ENCODE peak calls at places on chromosome 13, in eight cellular contexts. One of them, this sample, is unnamed.

GRCh38 chr13:113029487-113030258 is 60.7 kb downstream of the MCF2L start:
- DNase-seq in naive thymus-derived CD4-positive, alpha-beta T cell: peak; percentile 33
- DNase-seq in fibroblast of the aortic adventitia: no peak
- DNase-seq in mesendoderm: peak; percentile 61
- DNase-seq in neural progenitor cell: peak; percentile 70
- DNase-seq in CD8-positive, alpha-beta memory T cell: peak; percentile 34
- DNase-seq in Peyer's patch: no peak
- DNase-seq in cardiac muscle cell: peak; percentile 63
- DNase-seq in this sample: no peak

GRCh38 chr13:94988654-94989053 is 276.3 kb upstream of the SOX21 start:
- DNase-seq in Peyer's patch: no peak
- DNase-seq in neural progenitor cell: peak; percentile 40
- DNase-seq in naive thymus-derived CD4-positive, alpha-beta T cell: no peak
- DNase-seq in fibroblast of the aortic adventitia: no peak
- DNase-seq in CD8-positive, alpha-beta memory T cell: no peak
- DNase-seq in cardiac muscle cell: no peak
- DNase-seq in mesendoderm: peak; percentile 60
- DNase-seq in this sample: peak; percentile 0

GRCh38 chr13:113553541-113554332 is 30.8 kb upstream of the TFDP1 start:
- DNase-seq in mesendoderm: no peak
- DNase-seq in cardiac muscle cell: no peak
- DNase-seq in CD8-positive, alpha-beta memory T cell: no peak
- DNase-seq in neural progenitor cell: no peak
- DNase-seq in fibroblast of the aortic adventitia: no peak
- DNase-seq in naive thymus-derived CD4-positive, alpha-beta T cell: no peak
- DNase-seq in Peyer's patch: no peak
- DNase-seq in this sample: no peak

GRCh38 chr13:27421101-27421881 is 3.1 kb upstream of the GTF3A start:
- DNase-seq in naive thymus-derived CD4-positive, alpha-beta T cell: no peak
- DNase-seq in neural progenitor cell: no peak
- DNase-seq in mesendoderm: no peak
- DNase-seq in CD8-positive, alpha-beta memory T cell: no peak
- DNase-seq in cardiac muscle cell: no peak
- DNase-seq in Peyer's patch: no peak
- DNase-seq in fibroblast of the aortic adventitia: no peak
- DNase-seq in this sample: no peak

GRCh38 chr13:112441226-112441625 is 65.1 kb downstream of the SPACA7 start:
- DNase-seq in fibroblast of the aortic adventitia: no peak
- DNase-seq in neural progenitor cell: no peak
- DNase-seq in naive thymus-derived CD4-positive, alpha-beta T cell: no peak
- DNase-seq in Peyer's patch: no peak
- DNase-seq in mesendoderm: no peak
- DNase-seq in CD8-positive, alpha-beta memory T cell: no peak
- DNase-seq in cardiac muscle cell: no peak
- DNase-seq in this sample: no peak

GRCh38 chr13:42233726-42234125 is 38.2 kb upstream of the AKAP11 start:
- DNase-seq in CD8-positive, alpha-beta memory T cell: no peak
- DNase-seq in fibroblast of the aortic adventitia: no peak
- DNase-seq in mesendoderm: no peak
- DNase-seq in cardiac muscle cell: no peak
- DNase-seq in naive thymus-derived CD4-positive, alpha-beta T cell: no peak
- DNase-seq in neural progenitor cell: no peak
- DNase-seq in Peyer's patch: no peak
- DNase-seq in this sample: no peak

GRCh38 chr13:20195846-20196245 is 3.1 kb upstream of the GJB2 start:
- DNase-seq in fibroblast of the aortic adventitia: no peak
- DNase-seq in naive thymus-derived CD4-positive, alpha-beta T cell: no peak
- DNase-seq in CD8-positive, alpha-beta memory T cell: no peak
- DNase-seq in mesendoderm: no peak
- DNase-seq in Peyer's patch: no peak
- DNase-seq in neural progenitor cell: no peak
- DNase-seq in cardiac muscle cell: no peak
- DNase-seq in this sample: no peak

GRCh38 chr13:108168929-108169328 is 46.4 kb downstream of the LIG4 start:
- DNase-seq in CD8-positive, alpha-beta memory T cell: no peak
- DNase-seq in cardiac muscle cell: no peak
- DNase-seq in fibroblast of the aortic adventitia: no peak
- DNase-seq in naive thymus-derived CD4-positive, alpha-beta T cell: no peak
- DNase-seq in Peyer's patch: no peak
- DNase-seq in neural progenitor cell: no peak
- DNase-seq in mesendoderm: no peak
- DNase-seq in this sample: no peak

GRCh38 chr13:113843864-113844556 is 19.9 kb downstream of the GAS6 start:
- DNase-seq in mesendoderm: no peak
- DNase-seq in Peyer's patch: no peak
- DNase-seq in fibroblast of the aortic adventitia: no peak
- DNase-seq in cardiac muscle cell: no peak
- DNase-seq in naive thymus-derived CD4-positive, alpha-beta T cell: no peak
- DNase-seq in CD8-positive, alpha-beta memory T cell: no peak
- DNase-seq in neural progenitor cell: no peak
- DNase-seq in this sample: no peak

GRCh38 chr13:37029617-37030016 is 29.0 kb downstream of the EXOSC8 start:
- DNase-seq in fibroblast of the aortic adventitia: peak; percentile 47
- DNase-seq in cardiac muscle cell: no peak
- DNase-seq in Peyer's patch: no peak
- DNase-seq in neural progenitor cell: no peak
- DNase-seq in naive thymus-derived CD4-positive, alpha-beta T cell: no peak
- DNase-seq in CD8-positive, alpha-beta memory T cell: no peak
- DNase-seq in mesendoderm: no peak
- DNase-seq in this sample: no peak

GRCh38 chr13:42836930-42837329 is 55.5 kb downstream of the FAM216B start:
- DNase-seq in CD8-positive, alpha-beta memory T cell: no peak
- DNase-seq in neural progenitor cell: peak; percentile 25
- DNase-seq in fibroblast of the aortic adventitia: peak; percentile 70
- DNase-seq in mesendoderm: peak; percentile 55
- DNase-seq in cardiac muscle cell: peak; percentile 40
- DNase-seq in naive thymus-derived CD4-positive, alpha-beta T cell: no peak
- DNase-seq in Peyer's patch: no peak
- DNase-seq in this sample: no peak

GRCh38 chr13:37657134-37657533 is 58.6 kb upstream of the POSTN start:
- DNase-seq in cardiac muscle cell: no peak
- DNase-seq in naive thymus-derived CD4-positive, alpha-beta T cell: no peak
- DNase-seq in neural progenitor cell: no peak
- DNase-seq in mesendoderm: no peak
- DNase-seq in CD8-positive, alpha-beta memory T cell: no peak
- DNase-seq in fibroblast of the aortic adventitia: peak; percentile 82
- DNase-seq in Peyer's patch: no peak
- DNase-seq in this sample: no peak

GRCh38 chr13:87671031-87671823 is at the start of gene SLITRK5:
- DNase-seq in neural progenitor cell: peak; percentile 90
- DNase-seq in naive thymus-derived CD4-positive, alpha-beta T cell: peak; percentile 18
- DNase-seq in Peyer's patch: peak; percentile 33
- DNase-seq in fibroblast of the aortic adventitia: peak; percentile 5
- DNase-seq in mesendoderm: peak; percentile 86
- DNase-seq in CD8-positive, alpha-beta memory T cell: peak; percentile 54
- DNase-seq in cardiac muscle cell: peak; percentile 83
- DNase-seq in this sample: peak; percentile 28

GRCh38 chr13:26257049-26257448 is 3.1 kb downstream of the CDK8 start:
- DNase-seq in mesendoderm: no peak
- DNase-seq in fibroblast of the aortic adventitia: no peak
- DNase-seq in CD8-positive, alpha-beta memory T cell: no peak
- DNase-seq in Peyer's patch: no peak
- DNase-seq in cardiac muscle cell: no peak
- DNase-seq in neural progenitor cell: no peak
- DNase-seq in naive thymus-derived CD4-positive, alpha-beta T cell: no peak
- DNase-seq in this sample: no peak

GRCh38 chr13:26253262-26253786 is 605 bp upstream of the CDK8 start:
- DNase-seq in cardiac muscle cell: no peak
- DNase-seq in fibroblast of the aortic adventitia: no peak
- DNase-seq in CD8-positive, alpha-beta memory T cell: no peak
- DNase-seq in naive thymus-derived CD4-positive, alpha-beta T cell: no peak
- DNase-seq in neural progenitor cell: no peak
- DNase-seq in Peyer's patch: no peak
- DNase-seq in mesendoderm: no peak
- DNase-seq in this sample: no peak

GRCh38 chr13:26253787-26254582 is at the start of gene CDK8:
- DNase-seq in Peyer's patch: peak; percentile 89
- DNase-seq in naive thymus-derived CD4-positive, alpha-beta T cell: peak; percentile 94
- DNase-seq in cardiac muscle cell: peak; percentile 90
- DNase-seq in fibroblast of the aortic adventitia: peak; percentile 90
- DNase-seq in mesendoderm: peak; percentile 97
- DNase-seq in neural progenitor cell: peak; percentile 95
- DNase-seq in CD8-positive, alpha-beta memory T cell: peak; percentile 79
- DNase-seq in this sample: peak; percentile 83

GRCh38 chr13:26254583-26255102 is 714 bp downstream of the CDK8 start:
- DNase-seq in naive thymus-derived CD4-positive, alpha-beta T cell: peak; percentile 71
- DNase-seq in fibroblast of the aortic adventitia: peak; percentile 32
- DNase-seq in cardiac muscle cell: peak; percentile 69
- DNase-seq in mesendoderm: peak; percentile 71
- DNase-seq in CD8-positive, alpha-beta memory T cell: peak; percentile 50
- DNase-seq in neural progenitor cell: peak; percentile 68
- DNase-seq in Peyer's patch: peak; percentile 69
- DNase-seq in this sample: peak; percentile 43

DNA sequence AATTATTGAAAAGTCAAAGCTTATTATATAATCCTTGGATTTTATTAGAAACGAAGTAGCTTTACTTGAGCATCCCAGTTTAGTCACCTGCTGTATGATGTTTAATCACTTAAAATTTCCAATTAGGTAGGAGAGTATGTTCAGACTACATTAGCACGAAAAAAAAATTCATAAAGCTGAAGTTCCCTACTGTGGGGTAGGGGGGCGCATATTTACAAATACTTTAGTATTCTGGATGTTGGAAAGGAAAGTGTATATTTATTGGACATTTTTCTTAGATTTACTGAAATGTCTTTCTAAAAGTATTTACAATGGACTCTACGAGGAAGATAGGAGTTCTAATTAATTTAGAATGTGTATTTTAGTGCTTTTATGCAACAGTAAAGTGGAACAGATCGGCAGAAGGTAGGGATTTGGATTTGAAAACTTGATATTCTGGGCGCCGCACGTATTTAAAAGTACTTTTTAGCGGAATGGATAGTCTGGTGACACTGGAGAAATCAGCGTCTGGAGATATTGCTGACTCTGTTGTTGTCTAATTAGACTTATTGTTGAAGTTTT is 1.9 kb downstream of the CDK8 start:
- DNase-seq in naive thymus-derived CD4-positive, alpha-beta T cell: no peak
- DNase-seq in CD8-positive, alpha-beta memory T cell: no peak
- DNase-seq in Peyer's patch: no peak
- DNase-seq in neural progenitor cell: no peak
- DNase-seq in mesendoderm: no peak
- DNase-seq in cardiac muscle cell: peak; percentile 13
- DNase-seq in fibroblast of the aortic adventitia: peak; percentile 32
- DNase-seq in this sample: peak; percentile 11
- H3K4me3 ChIP-seq in naive thymus-derived CD4-positive, alpha-beta T cell: no peak overlapping the region
- H3K4me3 ChIP-seq in CD8-positive, alpha-beta memory T cell: peak overlapping the region; percentile 76
- H3K4me3 ChIP-seq in Peyer's patch: no peak overlapping the region
- H3K4me3 ChIP-seq in neural progenitor cell: peak overlapping the region; percentile 81
- H3K4me3 ChIP-seq in mesendoderm: no peak overlapping the region
- H3K4me3 ChIP-seq in cardiac muscle cell: peak overlapping the region; percentile 95
- H3K4me3 ChIP-seq in fibroblast of the aortic adventitia: peak overlapping the region; percentile 88
- H3K4me3 ChIP-seq in this sample: no peak overlapping the region

GRCh38 chr13:46180393-46180792 is 1.6 kb downstream of the LCP1 start:
- DNase-seq in mesendoderm: no peak
- DNase-seq in Peyer's patch: no peak
- DNase-seq in CD8-positive, alpha-beta memory T cell: no peak
- DNase-seq in fibroblast of the aortic adventitia: no peak
- DNase-seq in naive thymus-derived CD4-positive, alpha-beta T cell: no peak
- DNase-seq in cardiac muscle cell: no peak
- DNase-seq in neural progenitor cell: no peak
- DNase-seq in this sample: no peak

GRCh38 chr13:46176756-46177155 is 5.2 kb downstream of the LCP1 start:
- DNase-seq in Peyer's patch: peak; percentile 68
- DNase-seq in fibroblast of the aortic adventitia: no peak
- DNase-seq in CD8-positive, alpha-beta memory T cell: no peak
- DNase-seq in neural progenitor cell: no peak
- DNase-seq in mesendoderm: no peak
- DNase-seq in naive thymus-derived CD4-positive, alpha-beta T cell: no peak
- DNase-seq in cardiac muscle cell: no peak
- DNase-seq in this sample: peak; percentile 53

GRCh38 chr13:46178143-46178542 is 3.8 kb downstream of the LCP1 start:
- DNase-seq in fibroblast of the aortic adventitia: no peak
- DNase-seq in CD8-positive, alpha-beta memory T cell: no peak
- DNase-seq in Peyer's patch: no peak
- DNase-seq in cardiac muscle cell: no peak
- DNase-seq in mesendoderm: no peak
- DNase-seq in neural progenitor cell: no peak
- DNase-seq in naive thymus-derived CD4-positive, alpha-beta T cell: no peak
- DNase-seq in this sample: no peak

GRCh38 chr13:46179576-46180368 is 2.2 kb downstream of the LCP1 start:
- DNase-seq in cardiac muscle cell: no peak
- DNase-seq in neural progenitor cell: no peak
- DNase-seq in CD8-positive, alpha-beta memory T cell: peak; percentile 68
- DNase-seq in naive thymus-derived CD4-positive, alpha-beta T cell: peak; percentile 82
- DNase-seq in mesendoderm: no peak
- DNase-seq in Peyer's patch: peak; percentile 92
- DNase-seq in fibroblast of the aortic adventitia: no peak
- DNase-seq in this sample: peak; percentile 89

DNA sequence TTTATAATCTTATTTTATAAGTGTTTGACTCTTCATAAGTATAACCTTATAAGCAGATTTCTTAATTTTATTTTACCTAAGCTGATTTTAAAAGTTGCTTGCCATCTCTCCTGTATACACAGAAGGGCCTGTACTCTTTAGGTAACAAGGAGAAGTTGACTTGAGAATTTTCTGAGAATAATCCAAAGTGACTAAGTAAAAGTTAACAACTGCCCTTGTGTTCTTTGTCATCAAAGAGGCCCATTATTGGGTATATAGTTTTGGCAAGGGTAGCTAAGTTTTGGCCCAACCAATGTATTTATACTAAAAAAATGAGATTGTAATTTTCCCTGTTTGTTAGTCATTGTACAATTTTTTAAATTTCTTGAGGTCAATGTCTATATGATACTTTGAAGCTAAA is 3.2 kb downstream of the LCP1 start:
- DNase-seq in mesendoderm: no peak
- DNase-seq in fibroblast of the aortic adventitia: no peak
- DNase-seq in naive thymus-derived CD4-positive, alpha-beta T cell: no peak
- DNase-seq in Peyer's patch: no peak
- DNase-seq in CD8-positive, alpha-beta memory T cell: no peak
- DNase-seq in neural progenitor cell: no peak
- DNase-seq in cardiac muscle cell: no peak
- DNase-seq in this sample: no peak
- H3K4me3 ChIP-seq in mesendoderm: no peak overlapping the region
- H3K4me3 ChIP-seq in fibroblast of the aortic adventitia: no peak overlapping the region
- H3K4me3 ChIP-seq in naive thymus-derived CD4-positive, alpha-beta T cell: peak overlapping the region; percentile 66
- H3K4me3 ChIP-seq in Peyer's patch: peak overlapping the region; percentile 50
- H3K4me3 ChIP-seq in CD8-positive, alpha-beta memory T cell: peak overlapping the region; percentile 63
- H3K4me3 ChIP-seq in neural progenitor cell: no peak overlapping the region
- H3K4me3 ChIP-seq in cardiac muscle cell: no peak overlapping the region
- H3K4me3 ChIP-seq in this sample: peak overlapping the region; percentile 82

GRCh38 chr13:40980466-40980865 is 38.6 kb downstream of the ELF1 start:
- DNase-seq in mesendoderm: no peak
- DNase-seq in CD8-positive, alpha-beta memory T cell: no peak
- DNase-seq in fibroblast of the aortic adventitia: no peak
- DNase-seq in neural progenitor cell: no peak
- DNase-seq in cardiac muscle cell: no peak
- DNase-seq in naive thymus-derived CD4-positive, alpha-beta T cell: peak; percentile 64
- DNase-seq in Peyer's patch: no peak
- DNase-seq in this sample: peak; percentile 82
- H3K4me3 ChIP-seq in mesendoderm: no peak overlapping the region
- H3K4me3 ChIP-seq in CD8-positive, alpha-beta memory T cell: peak overlapping the region; percentile 81
- H3K4me3 ChIP-seq in fibroblast of the aortic adventitia: no peak overlapping the region
- H3K4me3 ChIP-seq in neural progenitor cell: no peak overlapping the region
- H3K4me3 ChIP-seq in cardiac muscle cell: no peak overlapping the region
- H3K4me3 ChIP-seq in naive thymus-derived CD4-positive, alpha-beta T cell: peak overlapping the region; percentile 69
- H3K4me3 ChIP-seq in Peyer's patch: peak overlapping the region; percentile 35
- H3K4me3 ChIP-seq in this sample: no peak overlapping the region

DNA sequence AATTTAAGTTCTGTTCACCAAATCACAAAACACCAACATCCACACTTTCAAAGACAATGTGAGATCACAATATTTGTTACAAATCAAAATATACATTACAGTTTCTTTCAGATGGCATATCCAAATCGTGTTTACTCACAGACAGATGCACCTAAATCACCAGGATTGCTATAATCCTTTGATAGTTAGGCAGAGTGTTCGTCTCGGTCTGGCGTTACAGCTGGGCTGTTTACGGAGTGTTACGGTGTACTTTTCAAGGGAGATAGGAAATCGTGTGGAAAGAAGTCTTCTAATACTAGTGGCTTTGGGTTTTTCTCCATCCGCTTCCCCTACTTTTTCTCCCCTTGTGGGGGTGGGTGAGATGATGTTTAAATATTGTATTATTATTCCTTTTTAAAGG is 1.9 kb downstream of the MAB21L1 start:
- DNase-seq in mesendoderm: peak; percentile 33
- DNase-seq in Peyer's patch: no peak
- DNase-seq in fibroblast of the aortic adventitia: peak; percentile 43
- DNase-seq in CD8-positive, alpha-beta memory T cell: no peak
- DNase-seq in cardiac muscle cell: peak; percentile 29
- DNase-seq in neural progenitor cell: peak; percentile 55
- DNase-seq in naive thymus-derived CD4-positive, alpha-beta T cell: no peak
- DNase-seq in this sample: no peak
- H3K4me3 ChIP-seq in mesendoderm: no peak overlapping the region
- H3K4me3 ChIP-seq in Peyer's patch: peak overlapping the region; percentile 34
- H3K4me3 ChIP-seq in fibroblast of the aortic adventitia: peak overlapping the region; percentile 73
- H3K4me3 ChIP-seq in CD8-positive, alpha-beta memory T cell: no peak overlapping the region
- H3K4me3 ChIP-seq in cardiac muscle cell: no peak overlapping the region
- H3K4me3 ChIP-seq in neural progenitor cell: peak overlapping the region; percentile 48
- H3K4me3 ChIP-seq in naive thymus-derived CD4-positive, alpha-beta T cell: no peak overlapping the region
- H3K4me3 ChIP-seq in this sample: no peak overlapping the region

This sample was measured in Jurkat, Clone E6-1.